ENCODE peak calls at places on chromosome 1, in six cellular contexts. Y is CD4-positive, CD25-positive, alpha-beta regulatory T cell; J is AG09309; M is CD8-positive, alpha-beta memory T cell; G is cardiac muscle cell; D is osteoblast. P is an unnamed sample.

GRCh38 chr1:19232526-19232851 is 18.8 kb downstream of the EMC1 start:
- DNase-seq in M (no peak), D (peak; percentile 84), G (no peak), J (no peak), Y (no peak), P (peak; percentile 49)

GRCh38 chr1:84253041-84253440 is 48.5 kb upstream of the SAMD13 start:
- DNase-seq in M (no peak), D (no peak), J (no peak), G (no peak), Y (no peak), P (no peak)

GRCh38 chr1:226123591-226124471 is 61.3 kb downstream of the H3-3A start:
- DNase-seq in Y (no peak), G (no peak), J (no peak), D (peak; percentile 97), M (no peak), P (peak; percentile 67)

GRCh38 chr1:22763479-22764200 is 53.0 kb downstream of the EPHB2 start:
- DNase-seq in D (peak; percentile 62), J (no peak), M (no peak), Y (no peak), G (no peak), P (no peak)

GRCh38 chr1:113782451-113782850 is 23.2 kb upstream of the PHTF1 start:
- DNase-seq in Y (no peak), J (no peak), D (no peak), M (no peak), G (no peak), P (no peak)

GRCh38 chr1:167232801-167233200 is 12.1 kb downstream of the POU2F1 start:
- DNase-seq in Y (no peak), J (no peak), G (no peak), M (no peak), D (no peak), P (no peak)

GRCh38 chr1:14824314-14824915 is 225.9 kb downstream of the KAZN start:
- DNase-seq in G (no peak), Y (no peak), M (no peak), J (no peak), D (no peak), P (no peak)

GRCh38 chr1:34389974-34390373 is 213.3 kb downstream of the C1orf94 start:
- DNase-seq in D (no peak), G (no peak), Y (no peak), M (no peak), J (no peak), P (no peak)

GRCh38 chr1:246159290-246160227 is 347.5 kb downstream of the SMYD3 start:
- DNase-seq in G (no peak), J (no peak), Y (no peak), D (no peak), M (no peak), P (no peak)

GRCh38 chr1:101259744-101260148 is 22.9 kb downstream of the S1PR1 start:
- DNase-seq in D (peak; percentile 61), Y (no peak), J (peak; percentile 45), M (no peak), G (no peak), P (no peak)

GRCh38 chr1:2971609-2972008 is 49.7 kb upstream of the ACTRT2 start:
- DNase-seq in J (no peak), G (no peak), M (no peak), Y (no peak), D (no peak), P (peak; percentile 62)

GRCh38 chr1:64748706-64749105 is 3.8 kb downstream of the RAVER2 start:
- DNase-seq in J (no peak), Y (no peak), G (no peak), D (no peak), M (no peak), P (no peak)

GRCh38 chr1:7857000-7857399 is 4.1 kb upstream of the UTS2 start:
- DNase-seq in G (no peak), Y (no peak), D (no peak), J (no peak), M (no peak), P (no peak)

GRCh38 chr1:242185728-242186127 is 186.8 kb upstream of the MAP1LC3C start:
- DNase-seq in G (peak; percentile 88), M (no peak), Y (no peak), J (no peak), D (no peak), P (no peak)

GRCh38 chr1:205991237-205991636 is 12.0 kb downstream of the RAB7B start:
- DNase-seq in D (no peak), M (no peak), G (no peak), J (peak; percentile 21), Y (no peak), P (no peak)

GRCh38 chr1:176864211-176864610 is 300.3 kb downstream of the ASTN1 start:
- DNase-seq in M (no peak), D (no peak), Y (no peak), G (no peak), J (no peak), P (no peak)

GRCh38 chr1:117578466-117578865 is 27.4 kb upstream of the TENT5C start:
- DNase-seq in Y (no peak), D (no peak), M (no peak), J (no peak), G (no peak), P (no peak)

GRCh38 chr1:86352096-86352495 is 44.0 kb downstream of the ODF2L start:
- DNase-seq in M (no peak), D (no peak), G (no peak), J (peak; percentile 10), Y (no peak), P (no peak)

GRCh38 chr1:221031890-221032222 is 152.6 kb downstream of the HLX start:
- DNase-seq in Y (no peak), J (no peak), D (no peak), M (no peak), G (no peak), P (no peak)

GRCh38 chr1:218584418-218585155 is 239.5 kb downstream of the TGFB2 start:
- DNase-seq in D (no peak), Y (no peak), M (no peak), J (no peak), G (no peak), P (no peak)

GRCh38 chr1:19080715-19081114 is 124.2 kb upstream of the IFFO2 start:
- DNase-seq in J (no peak), M (no peak), Y (no peak), D (no peak), G (no peak), P (no peak)

GRCh38 chr1:115641762-115642167 is at the start of gene VANGL1:
- DNase-seq in D (peak; percentile 98), G (peak; percentile 70), M (no peak), J (no peak), Y (no peak), P (peak; percentile 70)

GRCh38 chr1:240501115-240501514 is 110.8 kb downstream of the GREM2 start:
- DNase-seq in D (no peak), J (no peak), Y (no peak), G (no peak), M (no peak), P (no peak)

GRCh38 chr1:109770331-109771095 is 6.8 kb upstream of the EPS8L3 start:
- DNase-seq in M (no peak), J (no peak), Y (no peak), D (peak; percentile 21), G (no peak), P (no peak)

GRCh38 chr1:214563881-214564280 is 12.5 kb upstream of the PTPN14 start:
- DNase-seq in J (no peak), M (no peak), D (no peak), G (no peak), Y (no peak), P (no peak)

GRCh38 chr1:27007909-27008582 is 4.6 kb downstream of the TENT5B start:
- DNase-seq in Y (no peak), J (no peak), G (no peak), D (peak; percentile 77), M (no peak), P (no peak)

GRCh38 chr1:27010226-27010994 is 2.2 kb downstream of the TENT5B start:
- DNase-seq in D (peak; percentile 47), J (no peak), Y (no peak), G (no peak), M (no peak), P (no peak)

GRCh38 chr1:27009601-27010197 is 3.0 kb downstream of the TENT5B start:
- DNase-seq in D (peak; percentile 85), G (no peak), M (no peak), Y (no peak), J (no peak), P (no peak)

GRCh38 chr1:27011976-27012563 is 580 bp downstream of the TENT5B start:
- DNase-seq in D (peak; percentile 47), Y (no peak), G (no peak), M (no peak), J (no peak), P (no peak)

DNA sequence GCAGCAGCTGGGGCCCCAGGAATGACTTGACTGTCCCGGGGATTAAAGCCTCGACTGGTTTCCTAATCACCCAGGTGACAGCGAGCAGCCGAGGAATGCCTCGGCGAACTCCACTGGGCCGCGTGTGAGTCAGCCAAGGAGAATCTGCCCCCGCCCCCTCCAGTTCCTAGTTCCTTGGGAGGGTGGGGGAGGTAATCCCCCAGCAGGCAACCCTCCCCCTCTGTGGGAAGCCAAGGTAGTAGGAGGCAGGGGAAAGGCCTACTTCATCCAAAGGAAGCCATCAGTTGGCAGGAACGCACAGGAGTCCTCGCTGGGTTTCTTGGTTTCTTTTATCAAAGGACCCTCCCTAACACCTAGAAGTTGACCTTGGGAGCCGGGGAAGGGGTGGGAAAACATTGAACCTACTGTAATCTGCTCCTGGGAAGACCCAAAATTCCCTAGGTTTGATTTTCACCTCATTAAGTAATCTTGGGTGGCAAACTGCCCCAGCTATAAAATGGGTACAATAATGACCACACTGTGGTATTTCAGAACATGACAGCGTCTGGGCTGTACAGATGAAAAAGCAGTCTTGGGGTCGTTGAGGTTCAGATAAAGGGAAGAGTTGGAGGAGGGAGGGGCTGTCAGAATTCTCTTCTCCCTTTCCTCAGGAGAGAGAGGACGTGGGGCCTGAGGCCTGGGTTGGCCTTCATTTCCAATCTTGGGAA is 1.4 kb downstream of the TENT5B start:
- DNase-seq in J (no peak), Y (no peak), D (peak; percentile 96), M (no peak), G (peak; percentile 48), P (peak; percentile 85)
- H3K4me3 ChIP-seq in J (no peak overlapping the region), Y (no peak overlapping the region), D (peak overlapping the region; percentile 39), M (no peak overlapping the region), G (no peak overlapping the region), P (peak overlapping the region; percentile 86)

DNA sequence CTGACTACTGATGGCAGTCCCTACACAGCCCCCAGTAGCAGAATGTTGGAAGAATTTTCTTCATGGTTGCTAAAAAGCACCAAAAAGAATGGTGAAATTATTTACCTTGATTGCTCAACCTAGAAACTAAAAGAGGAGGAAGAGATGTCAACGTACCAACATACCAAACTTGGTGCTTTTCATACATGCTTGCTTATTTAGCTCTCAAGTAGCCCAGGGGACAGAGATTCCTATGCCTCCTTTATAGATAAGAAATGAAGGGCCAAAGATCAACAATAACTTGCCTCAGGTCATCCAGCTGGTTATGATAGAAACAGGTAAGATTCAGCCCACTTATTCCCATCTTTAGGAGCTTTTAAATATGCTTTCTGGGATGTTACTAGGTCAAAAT is 170.6 kb downstream of the PIGK start:
- DNase-seq in D (no peak), M (no peak), Y (no peak), G (no peak), J (no peak), P (no peak)
- H3K4me3 ChIP-seq in D (no peak overlapping the region), M (no peak overlapping the region), Y (no peak overlapping the region), G (no peak overlapping the region), J (no peak overlapping the region), P (no peak overlapping the region)

GRCh38 chr1:90706437-90707362 is 10.4 kb downstream of the BARHL2 start:
- DNase-seq in M (no peak), G (peak; percentile 70), D (peak; percentile 83), J (no peak), Y (no peak), P (no peak)
- H3K4me3 ChIP-seq in M (no peak overlapping the region), G (peak overlapping the region; percentile 28), D (no peak overlapping the region), J (no peak overlapping the region), Y (no peak overlapping the region), P (peak overlapping the region; percentile 63)

GRCh38 chr1:30756545-30757195 is 904 bp downstream of the LAPTM5 start:
- DNase-seq in M (peak; percentile 73), J (peak; percentile 57), G (no peak), Y (peak; percentile 54), D (peak; percentile 98), P (peak; percentile 84)
- H3K4me3 ChIP-seq in M (peak overlapping the region; percentile 74), J (no peak overlapping the region), G (no peak overlapping the region), Y (peak overlapping the region; percentile 97), D (peak overlapping the region; percentile 48), P (peak overlapping the region; percentile 62)